ENCODE peak calls at places on chromosomes 16 and 17, in five cellular contexts. M is neuronal stem cell, T is mesenchymal stem cell, B is H9, D is trophoblast cell. R is an unnamed sample.

GRCh38 chr16:67951485-67951884 is 7.6 kb upstream of the LCAT start:
- DNase-seq in T (no peak), M (no peak), B (no peak), D (no peak), R (no peak)

GRCh38 chr17:18959071-18959844 is 7.3 kb downstream of the SLC5A10 start:
- DNase-seq in D (no peak), M (no peak), B (peak), T (no peak), R (no peak)

GRCh38 chr17:22469101-22469880 is 777.0 kb downstream of the KCNJ18 start:
- DNase-seq in B (no peak), T (no peak), D (no peak), M (no peak), R (no peak)

GRCh38 chr17:77140878-77141767 is at the start of gene SEC14L1:
- DNase-seq in T (peak), B (peak), M (peak), D (peak), R (peak)

GRCh38 chr17:36527851-36528250 is 6.8 kb downstream of the MYO19 start:
- DNase-seq in T (no peak), M (no peak), D (no peak), B (no peak), R (no peak)

GRCh38 chr16:22813946-22814325 is at the start of gene HS3ST2:
- DNase-seq in D (no peak), M (peak), T (peak), B (peak), R (peak)

GRCh38 chr16:27706156-27706705 is 156.3 kb downstream of the KATNIP start:
- DNase-seq in D (no peak), M (no peak), B (no peak), T (no peak), R (no peak)

GRCh38 chr16:57976331-57976796 is 5.4 kb upstream of the CNGB1 start:
- DNase-seq in D (no peak), T (no peak), B (no peak), M (peak), R (no peak)

GRCh38 chr17:70584255-70584654 is 414.9 kb downstream of the KCNJ2 start:
- DNase-seq in D (no peak), B (no peak), T (no peak), M (no peak), R (no peak)

GRCh38 chr16:56994311-56994710 is 5.0 kb downstream of the NLRC5 start:
- DNase-seq in M (no peak), T (no peak), D (no peak), B (no peak), R (no peak)

GRCh38 chr17:72392056-72393010 is 271.5 kb downstream of the SOX9 start:
- DNase-seq in M (no peak), T (peak), D (no peak), B (no peak), R (no peak)

GRCh38 chr17:73566905-73567782 is 77.1 kb downstream of the SDK2 start:
- DNase-seq in D (no peak), M (no peak), T (no peak), B (peak), R (peak)

GRCh38 chr17:5711344-5711743 is 127.0 kb upstream of the NLRP1 start:
- DNase-seq in T (no peak), M (peak), B (peak), D (no peak), R (no peak)

GRCh38 chr17:27657620-27658019 is 26.6 kb downstream of the LGALS9 start:
- DNase-seq in T (peak), D (no peak), M (no peak), B (no peak), R (no peak)

GRCh38 chr17:7204828-7205461 is 14.7 kb downstream of the DLG4 start:
- DNase-seq in B (peak), M (peak), D (peak), T (peak), R (peak)

GRCh38 chr17:21677126-21677910 is 15.0 kb upstream of the KCNJ18 start:
- DNase-seq in B (no peak), M (no peak), T (no peak), D (no peak), R (no peak)

GRCh38 chr17:80452173-80452915 is 24.1 kb downstream of the NPTX1 start:
- DNase-seq in M (no peak), T (no peak), B (no peak), D (no peak), R (no peak)

GRCh38 chr17:29597361-29598172 is 4.6 kb downstream of the ANKRD13B start:
- DNase-seq in M (no peak), B (no peak), D (no peak), T (no peak), R (peak)

GRCh38 chr17:75875940-75876189 is 2.5 kb downstream of the TRIM47 start:
- DNase-seq in B (no peak), M (no peak), D (no peak), T (no peak), R (no peak)

GRCh38 chr16:88763502-88764053 is 21.4 kb downstream of the PIEZO1 start:
- DNase-seq in B (peak), M (peak), D (peak), T (peak), R (no peak)

GRCh38 chr17:48615212-48615962 is at the start of gene HOXB8:
- DNase-seq in B (no peak), M (no peak), D (no peak), T (peak), R (no peak)

GRCh38 chr16:67563708-67564468 is 1.6 kb downstream of the CTCF start:
- DNase-seq in T (peak), B (no peak), D (peak), M (no peak), R (no peak)

GRCh38 chr17:29120439-29120838 is 59.8 kb downstream of the MYO18A start:
- DNase-seq in M (no peak), D (no peak), B (no peak), T (no peak), R (no peak)

GRCh38 chr17:45997624-45998023 is 1.4 kb upstream of the STH start:
- DNase-seq in M (no peak), T (no peak), D (no peak), B (no peak), R (no peak)

GRCh38 chr16:11133344-11133921 is 122.6 kb downstream of the SOCS1 start:
- DNase-seq in T (peak), M (no peak), B (peak), D (peak), R (no peak)

GRCh38 chr16:16073884-16074781 is 124.7 kb downstream of the ABCC1 start:
- DNase-seq in T (peak), M (peak), D (peak), B (peak), R (peak)

GRCh38 chr17:75861927-75862317 is 6.8 kb upstream of the WBP2 start:
- DNase-seq in M (no peak), B (no peak), T (peak), D (no peak), R (no peak)

GRCh38 chr17:51372345-51373004 is 112.1 kb downstream of the UTP18 start:
- DNase-seq in T (peak), B (peak), D (no peak), M (no peak), R (no peak)

GRCh38 chr17:83193336-83194188 is 114.2 kb downstream of the METRNL start:
- DNase-seq in D (no peak), M (no peak), B (no peak), T (no peak), R (no peak)

GRCh38 chr17:82781894-82782274 is 30.0 kb downstream of the TBCD start:
- DNase-seq in B (peak), M (peak), D (peak), T (peak), R (peak)

GRCh38 chr17:45341389-45342158 is 24.8 kb upstream of the MAP3K14 start:
- DNase-seq in D (no peak), B (peak), M (peak), T (peak), R (peak)

GRCh38 chr16:50154369-50154947 is 1.4 kb downstream of the TENT4B start:
- DNase-seq in D (no peak), T (no peak), M (no peak), B (no peak), R (no peak)

GRCh38 chr17:74678541-74678940 is 34.2 kb downstream of the CD300LF start:
- DNase-seq in T (no peak), M (no peak), D (no peak), B (no peak), R (no peak)

DNA sequence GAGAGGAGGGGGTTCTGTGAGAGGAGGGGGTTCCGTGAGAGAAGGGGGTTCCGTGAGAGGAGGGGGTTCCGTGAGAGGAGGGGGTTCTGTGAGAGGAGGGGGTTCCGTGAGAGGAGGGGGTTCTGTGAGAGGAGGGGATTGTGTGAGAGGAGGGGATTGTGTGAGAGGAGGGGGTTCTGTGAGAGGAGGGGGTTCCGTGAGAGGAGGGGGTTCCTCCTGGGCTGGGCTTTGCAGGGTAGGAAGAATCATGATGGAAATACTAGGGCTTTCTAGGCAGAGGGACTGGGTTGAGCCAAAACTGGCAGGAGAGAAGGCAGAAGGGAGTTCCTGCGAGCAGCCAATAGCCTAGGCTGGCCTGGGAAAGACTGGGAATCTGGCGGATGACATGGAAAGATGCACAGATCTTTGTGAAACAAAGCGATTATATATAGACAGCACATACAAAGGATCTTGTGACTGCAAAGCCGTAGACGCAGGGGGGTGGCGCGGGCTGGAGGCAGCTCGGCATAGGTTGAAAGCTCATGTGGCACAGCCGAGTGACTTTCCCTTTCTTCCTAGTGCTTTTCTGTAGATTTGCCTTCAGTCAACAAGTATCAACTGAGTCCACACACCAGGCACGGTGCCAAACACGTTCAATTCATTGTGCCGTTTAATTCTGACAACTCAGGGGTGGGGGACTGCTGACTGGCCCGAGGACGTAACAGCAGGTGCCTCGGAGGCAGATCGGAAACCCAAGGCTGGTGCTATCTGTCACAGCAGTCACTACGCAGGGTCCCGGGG is 6.3 kb downstream of the PAM16 start:
- DNase-seq in D (no peak), B (no peak), T (peak), M (no peak), R (no peak)
- H4K91ac ChIP-seq in D (no peak), B (no peak), T (no peak), M (no peak), R (no peak)

DNA sequence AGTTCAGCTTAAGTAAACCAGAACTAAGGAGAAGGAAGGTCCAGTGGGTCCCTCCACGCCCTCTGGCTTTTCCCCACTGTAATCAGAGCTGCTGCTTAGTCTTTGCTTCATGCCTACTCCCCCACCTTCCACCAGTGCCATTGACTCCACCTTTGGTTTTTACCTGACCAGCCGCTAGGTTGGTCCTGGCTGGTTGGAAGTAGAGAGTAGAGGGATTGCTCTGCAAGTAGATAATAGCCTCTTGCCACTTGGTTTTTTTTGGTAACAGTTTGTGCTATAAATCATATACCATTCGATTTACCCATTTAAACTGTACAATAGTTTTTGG is 22.8 kb upstream of the PHKG2 start:
- DNase-seq in T (no peak), B (no peak), D (no peak), M (no peak), R (no peak)
- H2BK12ac ChIP-seq in T (no peak), B (no peak), D (no peak), M (no peak), R (no peak)

DNA sequence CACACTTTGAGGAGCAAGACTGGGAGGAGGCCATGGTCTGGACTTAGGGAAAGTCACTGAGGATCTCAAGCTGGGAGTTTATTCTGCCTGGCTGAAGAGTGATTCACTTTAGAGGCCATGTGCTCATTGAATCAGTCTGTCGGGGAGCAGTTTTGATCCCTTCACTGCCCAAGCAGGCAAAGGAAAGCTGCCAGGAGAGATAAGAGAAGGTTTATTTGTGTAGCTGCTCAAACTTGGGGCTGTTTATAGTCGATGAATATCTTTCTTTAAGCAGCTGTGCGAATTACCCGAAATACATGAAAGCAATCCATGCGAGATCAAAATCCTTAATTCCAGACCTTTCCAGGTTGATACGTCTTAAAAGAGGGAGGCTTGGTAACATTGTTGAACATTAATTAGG is 544.4 kb upstream of the EEF2KMT start:
- DNase-seq in B (no peak), D (no peak), M (no peak), T (no peak), R (no peak)
- H4K91ac ChIP-seq in B (no peak), D (no peak), M (no peak), T (no peak), R (no peak)

GRCh38 chr16:87418216-87418615 is 26.1 kb downstream of the MAP1LC3B start:
- DNase-seq in T (no peak), D (no peak), B (no peak), M (no peak), R (no peak)
- H2BK12ac ChIP-seq in T (no peak), D (no peak), B (no peak), M (no peak), R (no peak)

DNA sequence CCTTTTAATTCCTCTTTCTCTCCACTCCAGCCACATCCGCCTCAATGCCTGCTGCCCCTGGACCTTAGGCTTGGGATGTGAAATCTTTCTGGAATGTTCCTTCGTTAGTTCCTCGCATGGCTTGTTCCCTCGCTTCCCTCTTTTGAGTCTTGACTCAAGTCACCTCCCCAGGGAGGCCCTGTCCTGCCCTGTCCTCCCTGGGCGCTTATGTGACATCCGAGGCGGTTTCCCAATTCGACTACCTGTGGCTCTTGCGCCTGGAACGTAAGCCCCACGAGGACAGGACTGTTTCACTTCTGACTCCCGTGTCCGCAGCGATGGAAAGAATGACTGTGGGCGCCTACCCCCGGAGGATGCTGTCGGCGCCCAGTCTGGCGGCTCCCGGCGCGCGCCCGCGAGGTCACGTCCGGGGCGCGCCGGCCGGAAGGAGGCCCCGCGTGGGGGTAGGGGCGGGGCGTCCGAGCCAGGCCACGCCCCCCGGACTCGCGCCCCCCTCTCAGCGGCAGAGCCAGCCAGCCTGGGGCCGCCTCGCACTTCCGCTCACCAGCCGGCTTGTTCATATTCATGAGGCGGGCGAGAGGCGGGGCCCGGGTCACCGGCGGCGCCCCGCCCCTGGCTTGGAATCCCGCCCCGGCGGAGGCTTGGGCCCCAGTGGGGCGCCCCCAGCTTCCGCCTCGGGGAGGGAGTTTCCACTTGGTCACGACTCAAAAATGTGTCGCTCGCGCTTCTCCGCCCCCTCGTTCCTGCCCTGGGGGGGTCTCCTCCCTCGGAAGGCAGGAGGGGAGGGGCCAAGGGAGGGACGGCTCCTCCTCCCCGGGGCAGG is 8.4 kb upstream of the GLIS2 start:
- DNase-seq in T (peak), M (peak), D (peak), B (peak), R (peak)
- H4K91ac ChIP-seq in T (peak), M (no peak), D (peak), B (no peak), R (peak)

DNA sequence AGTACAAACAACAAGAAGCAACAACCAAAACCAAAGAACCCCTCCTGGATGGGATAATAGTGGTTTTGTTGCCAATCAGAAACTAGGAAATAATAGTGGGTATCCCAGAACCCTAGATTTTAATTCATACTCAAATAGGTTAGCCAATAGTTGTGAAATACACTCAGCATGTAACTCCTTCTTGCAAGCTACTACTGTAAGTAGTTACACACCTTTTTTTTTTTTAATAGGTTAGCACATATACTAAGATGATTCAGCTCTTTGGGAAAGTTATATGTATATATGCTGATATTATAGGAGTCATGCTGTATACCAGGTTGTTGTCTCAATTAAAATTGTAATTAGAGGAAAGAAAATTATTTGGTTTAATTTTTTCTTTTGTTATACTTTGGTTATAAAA is 92.5 kb upstream of the HAS3 start:
- DNase-seq in D (no peak), M (no peak), T (no peak), B (no peak), R (no peak)
- H2BK12ac ChIP-seq in D (no peak), M (no peak), T (no peak), B (no peak), R (no peak)